ENCODE peak calls at places on chromosomes 7 and 10, in seven cellular contexts. One of them, this sample, is unnamed.

GRCh38 chr7:142120474-142121000 is 9.0 kb downstream of the MGAM2 start:
- DNase-seq in WTC11: no peak
- DNase-seq in psoas muscle: no peak
- DNase-seq in GM20000: no peak
- DNase-seq in right atrium auricular region: no peak
- DNase-seq in CD8-positive, alpha-beta T cell: no peak
- DNase-seq in adrenal gland: no peak
- DNase-seq in this sample: no peak

GRCh38 chr7:116776610-116777289 is 85.6 kb upstream of the CAPZA2 start:
- DNase-seq in WTC11: no peak
- DNase-seq in psoas muscle: no peak
- DNase-seq in GM20000: no peak
- DNase-seq in right atrium auricular region: no peak
- DNase-seq in CD8-positive, alpha-beta T cell: no peak
- DNase-seq in adrenal gland: no peak
- DNase-seq in this sample: no peak

GRCh38 chr7:26705567-26705966 is 158.8 kb downstream of the SKAP2 start:
- DNase-seq in WTC11: no peak
- DNase-seq in psoas muscle: no peak
- DNase-seq in GM20000: no peak
- DNase-seq in right atrium auricular region: no peak
- DNase-seq in CD8-positive, alpha-beta T cell: no peak
- DNase-seq in adrenal gland: peak
- DNase-seq in this sample: no peak

GRCh38 chr7:113797420-113797995 is 121.3 kb downstream of the PPP1R3A start:
- DNase-seq in WTC11: no peak
- DNase-seq in psoas muscle: no peak
- DNase-seq in GM20000: no peak
- DNase-seq in right atrium auricular region: no peak
- DNase-seq in CD8-positive, alpha-beta T cell: no peak
- DNase-seq in adrenal gland: no peak
- DNase-seq in this sample: no peak

GRCh38 chr7:30173058-30173897 is 38.5 kb downstream of the MTURN start:
- DNase-seq in WTC11: peak
- DNase-seq in psoas muscle: peak
- DNase-seq in GM20000: no peak
- DNase-seq in right atrium auricular region: peak
- DNase-seq in CD8-positive, alpha-beta T cell: no peak
- DNase-seq in adrenal gland: peak
- DNase-seq in this sample: peak

GRCh38 chr10:102004376-102004775 is 51.6 kb downstream of the ARMH3 start:
- DNase-seq in WTC11: no peak
- DNase-seq in psoas muscle: no peak
- DNase-seq in GM20000: peak
- DNase-seq in right atrium auricular region: no peak
- DNase-seq in CD8-positive, alpha-beta T cell: no peak
- DNase-seq in adrenal gland: no peak
- DNase-seq in this sample: no peak

GRCh38 chr10:102673961-102674511 is 29.8 kb downstream of the TRIM8 start:
- DNase-seq in WTC11: no peak
- DNase-seq in psoas muscle: peak
- DNase-seq in GM20000: peak
- DNase-seq in right atrium auricular region: peak
- DNase-seq in CD8-positive, alpha-beta T cell: peak
- DNase-seq in adrenal gland: peak
- DNase-seq in this sample: peak

GRCh38 chr10:101246639-101247038 is 17.4 kb upstream of the LBX1 start:
- DNase-seq in WTC11: no peak
- DNase-seq in psoas muscle: no peak
- DNase-seq in GM20000: no peak
- DNase-seq in right atrium auricular region: no peak
- DNase-seq in CD8-positive, alpha-beta T cell: no peak
- DNase-seq in adrenal gland: no peak
- DNase-seq in this sample: no peak

DNA sequence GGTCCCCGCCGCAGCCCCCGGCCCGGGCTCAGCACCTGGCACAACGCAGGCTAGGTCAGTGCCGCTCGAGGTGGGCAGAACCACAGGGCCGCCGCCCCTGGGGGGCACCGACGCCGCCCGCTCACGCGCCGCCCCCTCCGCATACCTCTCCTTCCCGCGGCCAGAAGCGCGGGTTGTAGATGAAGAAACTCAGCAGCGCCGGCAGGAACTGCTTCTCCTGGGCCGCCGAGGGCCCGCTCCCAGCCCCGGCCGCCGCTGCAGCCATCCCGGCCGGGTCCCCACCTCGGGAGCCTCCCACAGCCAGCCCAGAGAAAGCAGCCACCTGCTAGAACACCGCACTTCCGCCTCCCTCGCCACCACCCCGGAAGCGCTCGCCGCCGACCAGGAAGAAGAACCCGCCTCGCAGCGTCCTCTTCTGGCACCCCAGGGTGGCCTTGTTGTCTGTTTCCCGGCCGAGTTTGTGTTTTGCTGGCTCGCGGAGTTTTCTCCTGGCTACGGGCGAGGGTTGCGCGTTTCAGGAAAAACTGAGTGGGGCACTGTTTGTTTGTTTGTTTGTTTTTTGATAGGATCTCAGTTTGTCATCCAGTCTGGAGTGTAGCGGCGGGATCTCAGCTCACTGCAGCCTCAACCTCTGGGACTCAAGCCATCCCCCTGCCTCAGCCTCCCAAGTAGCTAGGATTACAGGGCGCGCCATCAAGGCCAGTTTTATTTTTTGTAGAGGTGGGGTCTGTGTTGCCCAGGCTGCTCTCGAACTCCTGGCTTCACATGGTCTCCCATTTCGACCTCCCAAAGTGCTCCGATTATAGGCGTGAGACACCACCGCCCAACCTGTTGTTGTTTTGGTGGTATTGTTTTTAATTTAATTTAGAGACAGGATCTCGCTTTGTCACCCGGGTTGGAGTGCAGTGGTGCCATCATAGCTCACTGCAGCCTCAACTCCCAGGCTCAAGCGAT is 17.7 kb downstream of the OCM2 start:
- DNase-seq in WTC11: peak
- DNase-seq in psoas muscle: peak
- DNase-seq in GM20000: peak
- DNase-seq in right atrium auricular region: peak
- DNase-seq in CD8-positive, alpha-beta T cell: peak
- DNase-seq in adrenal gland: peak
- DNase-seq in this sample: peak
- TF ChIP-seq CTCF in WTC11: no peak
- TF ChIP-seq CTCF in psoas muscle: peak
- TF ChIP-seq CTCF in GM20000: peak
- TF ChIP-seq CTCF in right atrium auricular region: peak
- TF ChIP-seq CTCF in CD8-positive, alpha-beta T cell: peak
- TF ChIP-seq CTCF in adrenal gland: no peak
- TF ChIP-seq CTCF in this sample: no peak

GRCh38 chr10:86187840-86188239 is 178.8 kb downstream of the GRID1 start:
- DNase-seq in WTC11: no peak
- DNase-seq in psoas muscle: no peak
- DNase-seq in GM20000: no peak
- DNase-seq in right atrium auricular region: no peak
- DNase-seq in CD8-positive, alpha-beta T cell: no peak
- DNase-seq in adrenal gland: no peak
- DNase-seq in this sample: no peak

GRCh38 chr10:86189891-86190290 is 176.7 kb downstream of the GRID1 start:
- DNase-seq in WTC11: no peak
- DNase-seq in psoas muscle: no peak
- DNase-seq in GM20000: no peak
- DNase-seq in right atrium auricular region: no peak
- DNase-seq in CD8-positive, alpha-beta T cell: no peak
- DNase-seq in adrenal gland: no peak
- DNase-seq in this sample: no peak

GRCh38 chr10:86190291-86190690 is 176.3 kb downstream of the GRID1 start:
- DNase-seq in WTC11: no peak
- DNase-seq in psoas muscle: no peak
- DNase-seq in GM20000: no peak
- DNase-seq in right atrium auricular region: no peak
- DNase-seq in CD8-positive, alpha-beta T cell: no peak
- DNase-seq in adrenal gland: no peak
- DNase-seq in this sample: no peak

GRCh38 chr10:86188326-86188725 is 178.3 kb downstream of the GRID1 start:
- DNase-seq in WTC11: no peak
- DNase-seq in psoas muscle: no peak
- DNase-seq in GM20000: no peak
- DNase-seq in right atrium auricular region: no peak
- DNase-seq in CD8-positive, alpha-beta T cell: no peak
- DNase-seq in adrenal gland: no peak
- DNase-seq in this sample: no peak

DNA sequence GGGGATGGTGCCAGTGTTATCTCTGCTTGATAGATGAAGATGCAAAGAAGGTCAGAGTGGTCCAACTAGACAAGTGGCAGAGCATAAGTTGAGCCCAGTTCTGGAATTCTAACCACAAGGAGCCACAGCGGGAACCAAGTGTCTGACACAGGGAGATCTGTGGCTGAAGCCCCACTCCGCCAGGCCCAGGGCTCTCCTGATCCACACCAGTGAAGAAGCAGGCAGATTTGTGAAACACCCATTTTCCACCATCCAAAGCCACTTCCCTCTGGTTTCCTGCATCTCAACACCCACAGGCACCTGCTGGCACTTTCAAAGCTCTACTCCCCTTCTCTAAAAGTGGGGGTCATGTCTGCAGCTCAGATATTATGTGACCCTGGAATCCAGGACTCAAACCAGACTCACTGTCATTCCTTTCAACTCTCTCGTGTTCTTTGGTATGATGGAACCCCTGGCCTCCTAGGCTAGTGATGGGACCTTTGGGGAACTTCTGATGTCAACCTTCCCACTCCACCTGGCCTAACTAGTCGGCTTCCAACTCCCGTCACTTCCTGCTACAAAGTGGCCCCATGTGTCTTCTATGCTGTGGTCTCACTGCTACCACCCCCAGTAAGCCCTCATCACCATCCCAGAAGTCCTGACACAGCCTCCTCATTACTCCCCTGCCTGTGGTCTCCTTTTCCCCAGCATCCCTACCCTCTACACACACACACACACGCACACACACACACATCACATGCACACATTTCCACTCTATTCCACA is 177.6 kb downstream of the GRID1 start:
- DNase-seq in WTC11: no peak
- DNase-seq in psoas muscle: no peak
- DNase-seq in GM20000: no peak
- DNase-seq in right atrium auricular region: no peak
- DNase-seq in CD8-positive, alpha-beta T cell: no peak
- DNase-seq in adrenal gland: no peak
- DNase-seq in this sample: no peak
- TF ChIP-seq CTCF in WTC11: no peak
- TF ChIP-seq CTCF in psoas muscle: no peak
- TF ChIP-seq CTCF in GM20000: no peak
- TF ChIP-seq CTCF in right atrium auricular region: no peak
- TF ChIP-seq CTCF in CD8-positive, alpha-beta T cell: no peak
- TF ChIP-seq CTCF in adrenal gland: no peak
- TF ChIP-seq CTCF in this sample: no peak

DNA sequence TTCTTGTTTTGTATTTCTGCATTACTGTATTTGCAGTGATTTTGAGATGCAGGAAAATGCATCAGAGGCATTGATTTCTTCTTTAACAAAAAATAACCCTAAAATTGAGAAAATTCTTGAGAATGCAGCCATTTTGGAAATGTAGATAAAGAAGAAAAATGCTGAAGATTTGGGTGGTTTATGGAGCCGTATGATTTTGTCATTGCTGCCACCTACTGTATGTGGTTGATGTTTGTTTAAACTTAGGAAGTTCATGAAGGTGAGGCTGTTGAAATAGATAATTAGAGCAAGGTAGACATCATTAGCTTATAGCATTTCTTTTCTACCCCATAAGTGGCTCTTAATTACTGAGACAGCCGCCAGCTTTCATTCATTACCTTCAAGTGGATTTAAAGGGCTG is 92.1 kb upstream of the SAMD8 start:
- DNase-seq in WTC11: no peak
- DNase-seq in psoas muscle: no peak
- DNase-seq in GM20000: no peak
- DNase-seq in right atrium auricular region: no peak
- DNase-seq in CD8-positive, alpha-beta T cell: no peak
- DNase-seq in adrenal gland: no peak
- DNase-seq in this sample: no peak
- TF ChIP-seq CTCF in WTC11: no peak
- TF ChIP-seq CTCF in psoas muscle: peak
- TF ChIP-seq CTCF in GM20000: peak
- TF ChIP-seq CTCF in right atrium auricular region: peak
- TF ChIP-seq CTCF in CD8-positive, alpha-beta T cell: peak
- TF ChIP-seq CTCF in adrenal gland: peak
- TF ChIP-seq CTCF in this sample: peak

DNA sequence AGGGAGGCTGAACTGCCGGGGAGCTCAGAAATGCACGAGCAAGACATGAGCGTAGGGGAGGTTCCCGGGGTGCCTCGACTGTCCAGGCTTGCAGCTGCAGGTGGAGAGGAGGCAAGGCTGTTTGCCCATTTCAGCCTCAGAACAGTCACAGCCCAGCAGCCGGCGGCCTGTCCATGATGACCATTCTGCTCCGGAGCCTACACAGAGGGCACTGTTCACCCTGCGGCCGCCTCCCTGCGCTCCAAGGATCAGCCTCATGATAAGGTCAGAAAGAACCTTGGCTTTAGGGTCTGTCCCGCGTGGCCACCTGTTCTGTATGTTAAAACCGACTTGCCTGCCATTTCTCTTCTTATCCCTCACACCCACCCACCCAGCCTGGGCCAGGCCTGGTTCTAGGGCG is 21.9 kb upstream of the CFAP46 start:
- DNase-seq in WTC11: no peak
- DNase-seq in psoas muscle: no peak
- DNase-seq in GM20000: no peak
- DNase-seq in right atrium auricular region: no peak
- DNase-seq in CD8-positive, alpha-beta T cell: no peak
- DNase-seq in adrenal gland: no peak
- DNase-seq in this sample: no peak
- TF ChIP-seq CTCF in WTC11: no peak
- TF ChIP-seq CTCF in psoas muscle: no peak
- TF ChIP-seq CTCF in GM20000: no peak
- TF ChIP-seq CTCF in right atrium auricular region: no peak
- TF ChIP-seq CTCF in CD8-positive, alpha-beta T cell: no peak
- TF ChIP-seq CTCF in adrenal gland: no peak
- TF ChIP-seq CTCF in this sample: no peak

GRCh38 chr7:106964455-106964854 is 80.0 kb upstream of the PRKAR2B start:
- DNase-seq in WTC11: no peak
- DNase-seq in psoas muscle: no peak
- DNase-seq in GM20000: no peak
- DNase-seq in right atrium auricular region: no peak
- DNase-seq in CD8-positive, alpha-beta T cell: no peak
- DNase-seq in adrenal gland: no peak
- DNase-seq in this sample: no peak

GRCh38 chr7:106962751-106963150 is 81.8 kb upstream of the PRKAR2B start:
- DNase-seq in WTC11: no peak
- DNase-seq in psoas muscle: no peak
- DNase-seq in GM20000: no peak
- DNase-seq in right atrium auricular region: no peak
- DNase-seq in CD8-positive, alpha-beta T cell: no peak
- DNase-seq in adrenal gland: no peak
- DNase-seq in this sample: no peak

GRCh38 chr7:106957766-106958165 is 86.7 kb upstream of the PRKAR2B start:
- DNase-seq in WTC11: no peak
- DNase-seq in psoas muscle: no peak
- DNase-seq in GM20000: no peak
- DNase-seq in right atrium auricular region: no peak
- DNase-seq in CD8-positive, alpha-beta T cell: no peak
- DNase-seq in adrenal gland: peak
- DNase-seq in this sample: no peak

DNA sequence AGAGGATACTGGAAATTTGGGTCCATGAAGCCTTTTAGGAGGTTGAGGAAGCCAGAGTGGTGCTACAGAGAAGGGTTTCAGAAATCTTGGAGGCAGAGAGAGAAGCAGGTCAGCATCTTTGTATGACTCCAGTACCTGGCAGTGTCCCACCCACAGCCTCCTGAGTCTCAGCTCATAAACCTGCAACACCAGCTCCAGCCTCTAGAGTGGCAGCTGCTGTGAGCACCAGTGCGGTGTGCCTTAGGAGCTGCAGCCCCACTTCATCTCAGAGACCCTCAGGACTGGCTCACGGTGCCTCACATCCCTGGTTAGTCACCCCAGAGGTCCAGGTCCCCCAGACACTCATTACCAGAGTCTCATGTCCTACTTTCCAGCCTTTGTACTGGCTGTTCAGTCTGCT is 84.8 kb upstream of the PRKAR2B start:
- DNase-seq in WTC11: peak
- DNase-seq in psoas muscle: no peak
- DNase-seq in GM20000: peak
- DNase-seq in right atrium auricular region: no peak
- DNase-seq in CD8-positive, alpha-beta T cell: peak
- DNase-seq in adrenal gland: no peak
- DNase-seq in this sample: no peak
- TF ChIP-seq CTCF in WTC11: peak
- TF ChIP-seq CTCF in psoas muscle: no peak
- TF ChIP-seq CTCF in GM20000: no peak
- TF ChIP-seq CTCF in right atrium auricular region: no peak
- TF ChIP-seq CTCF in CD8-positive, alpha-beta T cell: no peak
- TF ChIP-seq CTCF in adrenal gland: no peak
- TF ChIP-seq CTCF in this sample: peak

This sample was measured in neural crest cell.